ENCODE peak calls at places on chromosome 13, in five cellular contexts. K, M, H, N and X are unnamed samples.

GRCh38 chr13:33871207-33872004 is 53.5 kb downstream of the RFC3 start:
- DNase-seq in K (no peak), M (no peak), H (no peak), N (no peak), X (no peak)

GRCh38 chr13:98504029-98504351 is 72.9 kb downstream of the STK24 start:
- DNase-seq in K (no peak), M (no peak), H (no peak), N (no peak), X (no peak)

GRCh38 chr13:51717786-51718398 is 86.1 kb downstream of the DHRS12 start:
- DNase-seq in K (no peak), M (no peak), H (no peak), N (no peak), X (no peak)

GRCh38 chr13:24063281-24063851 is 97.2 kb upstream of the SPATA13 start:
- DNase-seq in K (no peak), M (no peak), H (no peak), N (no peak), X (no peak)

GRCh38 chr13:109412232-109412935 is 374.0 kb downstream of the IRS2 start:
- DNase-seq in K (no peak), M (peak), H (peak), N (no peak), X (no peak)

GRCh38 chr13:38670627-38671026 is 16.2 kb upstream of the FREM2 start:
- DNase-seq in K (no peak), M (no peak), H (peak), N (no peak), X (no peak)

GRCh38 chr13:33087091-33087490 is 70.9 kb downstream of the KL start:
- DNase-seq in K (no peak), M (peak), H (peak), N (no peak), X (no peak)

GRCh38 chr13:32790731-32791130 is 204.5 kb downstream of the PDS5B start:
- DNase-seq in K (no peak), M (no peak), H (no peak), N (no peak), X (no peak)

GRCh38 chr13:53198699-53199098 is 170.1 kb downstream of the OLFM4 start:
- DNase-seq in K (no peak), M (no peak), H (no peak), N (no peak), X (no peak)

GRCh38 chr13:112997188-112998135 is 28.4 kb downstream of the MCF2L start:
- DNase-seq in K (no peak), M (no peak), H (no peak), N (no peak), X (no peak)

GRCh38 chr13:49996951-49997895 is at the start of gene TRIM13:
- DNase-seq in K (peak), M (peak), H (peak), N (peak), X (peak)

GRCh38 chr13:23796546-23796945 is 92.7 kb downstream of the MIPEP start:
- DNase-seq in K (no peak), M (no peak), H (peak), N (no peak), X (no peak)

GRCh38 chr13:101416181-101417042 is at the start of gene NALCN:
- DNase-seq in K (no peak), M (peak), H (peak), N (no peak), X (no peak)

GRCh38 chr13:32309812-32310706 is 5.1 kb downstream of the ZAR1L start:
- DNase-seq in K (no peak), M (no peak), H (peak), N (peak), X (peak)

GRCh38 chr13:40613192-40613818 is 53.1 kb downstream of the FOXO1 start:
- DNase-seq in K (no peak), M (no peak), H (no peak), N (peak), X (no peak)